ENCODE peak calls at places on chromosomes 7 and 10, in nine cellular contexts. G is tibial nerve, D is body of pancreas, H is WTC11, T is dorsolateral prefrontal cortex, L is endothelial cell, I is NCI-H1105, M is heart left ventricle, C is GM12891. F is an unnamed sample.

GRCh38 chr10:80539421-80539999 is 1.8 kb downstream of the SH2D4B start:
- DNase-seq in G (no peak), I (no peak), M (no peak), H (no peak), T (no peak), L (no peak), C (no peak), D (no peak), F (peak)

GRCh38 chr10:22911889-22912762 is 15.7 kb upstream of the ARMC3 start:
- DNase-seq in L (no peak), I (peak), C (no peak), H (no peak), D (peak), G (no peak), T (no peak), M (no peak), F (no peak)

GRCh38 chr10:133094286-133094685 is 6.6 kb downstream of the ADGRA1 start:
- DNase-seq in D (no peak), L (no peak), T (no peak), I (no peak), G (no peak), H (no peak), M (no peak), C (no peak), F (no peak)

GRCh38 chr7:25567430-25567829 is 339.1 kb upstream of the NPVF start:
- DNase-seq in I (no peak), T (no peak), C (no peak), D (no peak), H (no peak), L (no peak), M (no peak), G (no peak), F (no peak)

GRCh38 chr7:94654764-94655561 is 970 bp downstream of the SGCE start:
- DNase-seq in D (peak), I (peak), C (no peak), G (no peak), L (peak), T (no peak), M (no peak), H (peak), F (peak)

GRCh38 chr7:64667311-64667710 is 1.4 kb downstream of the ZNF107 start:
- DNase-seq in G (no peak), D (no peak), M (no peak), C (no peak), T (no peak), I (no peak), H (no peak), L (no peak), F (no peak)

GRCh38 chr7:158834799-158835784 is 5.8 kb upstream of the ESYT2 start:
- DNase-seq in M (no peak), T (no peak), C (no peak), H (no peak), L (no peak), I (no peak), D (no peak), G (no peak), F (no peak)

GRCh38 chr7:149598721-149599308 is 101.2 kb upstream of the ZNF746 start:
- DNase-seq in L (peak), G (no peak), I (no peak), D (no peak), C (peak), M (no peak), H (peak), T (no peak), F (no peak)

GRCh38 chr10:91883549-91884542 is 25.4 kb downstream of the FGFBP3 start:
- DNase-seq in L (no peak), H (peak), T (no peak), C (no peak), I (no peak), M (no peak), D (peak), G (peak), F (no peak)